ENCODE peak calls at places on chromosome 13, in four cellular contexts. N is HFF-Myc, F is right lobe of liver, G is progenitor cell of endocrine pancreas. O is an unnamed sample.
A peak's percentile ranks its signal among the peaks of the same experiment; 100 is the strongest.

GRCh38 chr13:80753951-80754350 is 413.0 kb upstream of the SPRY2 start:
- DNase-seq in N (no peak), F (no peak), G (no peak), O (no peak)

GRCh38 chr13:108269601-108270328 is at the start of gene TNFSF13B:
- DNase-seq in N (no peak), F (peak; percentile 70), G (peak; percentile 13), O (peak; percentile 80)

GRCh38 chr13:95317037-95317989 is 16.1 kb upstream of the ABCC4 start:
- DNase-seq in N (no peak), F (no peak), G (no peak), O (no peak)

GRCh38 chr13:49220856-49221614 is 897 bp downstream of the MLNR start:
- DNase-seq in N (no peak), F (no peak), G (no peak), O (no peak)

GRCh38 chr13:29852464-29853054 is 2.1 kb upstream of the UBL3 start:
- DNase-seq in N (no peak), F (no peak), G (no peak), O (no peak)

GRCh38 chr13:95300625-95301134 is 571 bp downstream of the ABCC4 start:
- DNase-seq in N (peak; percentile 40), F (peak; percentile 47), G (peak; percentile 11), O (no peak)

GRCh38 chr13:24241336-24241735 is 68.0 kb upstream of the C1QTNF9 start:
- DNase-seq in N (no peak), F (no peak), G (no peak), O (no peak)

GRCh38 chr13:112679381-112679780 is 10.5 kb upstream of the ATP11A start:
- DNase-seq in N (no peak), F (no peak), G (no peak), O (peak; percentile 54)

GRCh38 chr13:74444161-74444571 is 310.0 kb upstream of the KLF12 start:
- DNase-seq in N (no peak), F (no peak), G (no peak), O (no peak)

GRCh38 chr13:36815069-36815468 is 4.0 kb upstream of the RFXAP start:
- DNase-seq in N (no peak), F (no peak), G (no peak), O (no peak)

GRCh38 chr13:80824231-80824630 is 483.3 kb upstream of the SPRY2 start:
- DNase-seq in N (no peak), F (no peak), G (no peak), O (no peak)

GRCh38 chr13:24851546-24851945 is 87.6 kb downstream of the RNF17 start:
- DNase-seq in N (no peak), F (no peak), G (no peak), O (no peak)

GRCh38 chr13:38766799-38767198 is 79.9 kb downstream of the FREM2 start:
- DNase-seq in N (no peak), F (no peak), G (no peak), O (no peak)

GRCh38 chr13:57250472-57250871 is 83.5 kb downstream of the PRR20E start:
- DNase-seq in N (no peak), F (no peak), G (no peak), O (no peak)

GRCh38 chr13:49303533-49304252 is 56.0 kb downstream of the CDADC1 start:
- DNase-seq in N (no peak), F (peak; percentile 58), G (no peak), O (no peak)

GRCh38 chr13:113208424-113209335 is at the start of gene PCID2:
- DNase-seq in N (no peak), F (peak; percentile 91), G (peak; percentile 84), O (no peak)

GRCh38 chr13:112724788-112725345 is 35.0 kb downstream of the ATP11A start:
- DNase-seq in N (no peak), F (no peak), G (no peak), O (no peak)

GRCh38 chr13:41179593-41180250 is 14.6 kb downstream of the KBTBD7 start:
- DNase-seq in N (peak; percentile 30), F (no peak), G (no peak), O (no peak)

GRCh38 chr13:81658598-81659370 is 1317.9 kb upstream of the SPRY2 start:
- DNase-seq in N (no peak), F (no peak), G (no peak), O (no peak)

GRCh38 chr13:73932091-73932490 is 202.1 kb downstream of the KLF12 start:
- DNase-seq in N (no peak), F (no peak), G (no peak), O (no peak)

GRCh38 chr13:95185851-95186250 is 115.4 kb downstream of the ABCC4 start:
- DNase-seq in N (no peak), F (no peak), G (no peak), O (no peak)

GRCh38 chr13:43611631-43612416 is 174.9 kb downstream of the ENOX1 start:
- DNase-seq in N (no peak), F (no peak), G (no peak), O (no peak)

GRCh38 chr13:93227280-93227905 is 786 bp downstream of the GPC6 start:
- DNase-seq in N (no peak), F (peak; percentile 68), G (peak; percentile 28), O (no peak)

GRCh38 chr13:24228852-24229458 is 68.4 kb downstream of the SPATA13 start:
- DNase-seq in N (peak; percentile 36), F (no peak), G (no peak), O (no peak)

GRCh38 chr13:25037057-25037813 is 58.7 kb upstream of the PABPC3 start:
- DNase-seq in N (peak; percentile 35), F (peak; percentile 28), G (peak; percentile 38), O (no peak)

GRCh38 chr13:39527961-39528720 is 74.9 kb downstream of the LHFPL6 start:
- DNase-seq in N (peak; percentile 74), F (no peak), G (no peak), O (no peak)

GRCh38 chr13:110131424-110131823 is 175.5 kb downstream of the COL4A1 start:
- DNase-seq in N (no peak), F (no peak), G (no peak), O (no peak)

GRCh38 chr13:26785845-26786630 is 25.5 kb upstream of the GPR12 start:
- DNase-seq in N (peak; percentile 2), F (peak; percentile 25), G (no peak), O (no peak)

GRCh38 chr13:32259116-32259515 is 56.0 kb downstream of the ZAR1L start:
- DNase-seq in N (no peak), F (no peak), G (no peak), O (no peak)
- TF ChIP-seq CTCF in N (peak; percentile 10), F (peak; percentile 31), G (peak; percentile 14), O (peak; percentile 23)

GRCh38 chr13:62294210-62294609 is 878.6 kb upstream of the PCDH20 start:
- DNase-seq in N (no peak), F (no peak), G (no peak), O (no peak)

GRCh38 chr13:62287764-62288163 is 872.1 kb upstream of the PCDH20 start:
- DNase-seq in N (no peak), F (no peak), G (no peak), O (no peak)

GRCh38 chr13:62296812-62297211 is 881.2 kb upstream of the PCDH20 start:
- DNase-seq in N (no peak), F (no peak), G (no peak), O (no peak)

GRCh38 chr13:62290542-62290941 is 874.9 kb upstream of the PCDH20 start:
- DNase-seq in N (no peak), F (no peak), G (no peak), O (no peak)

DNA sequence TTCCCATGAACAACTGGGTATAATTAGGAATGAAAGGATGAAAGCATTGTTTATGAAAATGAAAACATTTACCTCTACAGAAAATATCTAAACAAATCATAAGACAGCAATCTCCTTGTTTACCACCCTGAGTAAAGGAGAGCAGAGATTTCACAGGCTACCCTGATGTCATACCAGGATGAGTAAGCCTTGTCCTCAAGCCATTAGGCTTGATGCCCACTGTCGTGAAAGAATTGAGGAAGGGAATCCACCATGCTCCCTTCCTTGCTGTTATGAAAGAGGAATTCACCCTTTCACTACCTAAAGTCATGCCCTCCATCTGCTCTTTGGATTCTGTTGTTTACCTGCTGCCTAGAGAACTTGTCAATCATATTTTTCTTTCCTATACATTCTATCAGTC is 877.4 kb upstream of the PCDH20 start:
- DNase-seq in N (no peak), F (no peak), G (no peak), O (no peak)
- TF ChIP-seq CTCF in N (no peak), F (no peak), G (no peak), O (no peak)

GRCh38 chr13:32790731-32791130 is 204.5 kb downstream of the PDS5B start:
- DNase-seq in N (peak; percentile 6), F (no peak), G (no peak), O (no peak)
- TF ChIP-seq CTCF in N (peak; percentile 22), F (no peak), G (no peak), O (peak; percentile 40)

GRCh38 chr13:42393573-42394360 is 121.8 kb downstream of the AKAP11 start:
- DNase-seq in N (no peak), F (no peak), G (no peak), O (no peak)

GRCh38 chr13:42394361-42395065 is 122.6 kb downstream of the AKAP11 start:
- DNase-seq in N (no peak), F (no peak), G (no peak), O (no peak)

GRCh38 chr13:42395066-42395821 is 123.3 kb downstream of the AKAP11 start:
- DNase-seq in N (no peak), F (no peak), G (no peak), O (no peak)

GRCh38 chr13:42392706-42393572 is 121.0 kb downstream of the AKAP11 start:
- DNase-seq in N (no peak), F (no peak), G (no peak), O (no peak)

GRCh38 chr13:42392180-42392579 is 120.2 kb downstream of the AKAP11 start:
- DNase-seq in N (no peak), F (no peak), G (no peak), O (no peak)
- TF ChIP-seq CTCF in N (no peak), F (no peak), G (no peak), O (no peak)

DNA sequence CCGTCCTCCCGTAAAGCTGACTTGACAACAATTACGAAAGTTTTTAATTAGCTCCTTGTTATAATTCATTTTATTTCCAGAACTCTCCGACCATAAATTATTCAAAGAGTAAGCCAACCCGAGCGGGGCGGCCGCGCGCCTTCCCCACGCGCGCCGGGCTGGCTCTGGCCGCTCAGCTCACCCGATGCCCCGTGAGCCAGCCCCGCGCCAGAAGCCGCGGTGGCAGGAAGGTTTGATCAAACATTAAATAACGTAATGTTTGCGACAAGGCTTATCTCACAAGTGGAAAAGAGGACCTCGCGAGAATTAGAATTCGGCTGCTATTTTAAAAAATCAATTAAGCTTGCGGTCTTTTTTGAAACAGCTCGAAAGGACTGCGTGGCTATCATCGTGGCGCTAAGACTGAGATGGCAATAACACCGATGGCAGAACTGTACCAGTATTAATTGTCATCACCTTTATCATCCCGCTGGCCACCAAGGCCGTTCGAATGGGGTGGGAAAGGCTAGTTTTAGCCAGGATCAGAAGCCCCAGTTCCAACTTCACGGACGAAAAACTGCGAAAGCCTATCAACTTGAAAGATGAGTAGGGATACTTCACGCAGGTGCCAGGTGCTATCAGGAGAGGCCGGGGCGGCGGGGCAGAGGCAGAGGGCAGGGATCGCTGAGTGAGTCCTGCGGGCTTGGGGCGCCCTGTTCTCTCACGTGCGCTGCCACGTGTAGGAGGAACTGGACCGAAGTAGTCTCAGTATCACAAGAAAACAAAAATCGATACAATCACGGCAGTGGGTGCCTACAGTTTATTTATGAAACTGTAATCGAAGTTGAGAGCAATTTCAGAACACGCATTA is 6.4 kb downstream of the POU4F1 start:
- DNase-seq in N (no peak), F (no peak), G (no peak), O (no peak)
- TF ChIP-seq CTCF in N (no peak), F (no peak), G (no peak), O (no peak)

O was measured in chondrocyte.